ENCODE peak calls at places on chromosome 1, in seven cellular contexts. One of them, this sample, is unnamed.

GRCh38 chr1:93798301-93798700 is 80.7 kb downstream of the DNTTIP2 start:
- DNase-seq in SK-N-SH: no peak
- DNase-seq in GM23338: no peak
- DNase-seq in HCT116: no peak
- DNase-seq in spleen: no peak
- DNase-seq in prostate gland: no peak
- DNase-seq in endothelial cell of umbilical vein: peak
- DNase-seq in this sample: no peak

GRCh38 chr1:213371769-213372619 is 321.0 kb downstream of the RPS6KC1 start:
- DNase-seq in SK-N-SH: no peak
- DNase-seq in GM23338: peak
- DNase-seq in HCT116: no peak
- DNase-seq in spleen: no peak
- DNase-seq in prostate gland: no peak
- DNase-seq in endothelial cell of umbilical vein: no peak
- DNase-seq in this sample: no peak

GRCh38 chr1:20735581-20736111 is 3.1 kb upstream of the SH2D5 start:
- DNase-seq in SK-N-SH: no peak
- DNase-seq in GM23338: no peak
- DNase-seq in HCT116: no peak
- DNase-seq in spleen: no peak
- DNase-seq in prostate gland: no peak
- DNase-seq in endothelial cell of umbilical vein: no peak
- DNase-seq in this sample: no peak

GRCh38 chr1:19010995-19011696 is 54.7 kb upstream of the IFFO2 start:
- DNase-seq in SK-N-SH: no peak
- DNase-seq in GM23338: no peak
- DNase-seq in HCT116: peak
- DNase-seq in spleen: no peak
- DNase-seq in prostate gland: peak
- DNase-seq in endothelial cell of umbilical vein: peak
- DNase-seq in this sample: peak

GRCh38 chr1:22259581-22260282 is 116.8 kb upstream of the WNT4 start:
- DNase-seq in SK-N-SH: no peak
- DNase-seq in GM23338: no peak
- DNase-seq in HCT116: no peak
- DNase-seq in spleen: no peak
- DNase-seq in prostate gland: peak
- DNase-seq in endothelial cell of umbilical vein: no peak
- DNase-seq in this sample: no peak

GRCh38 chr1:102032534-102032933 is 35.8 kb upstream of the OLFM3 start:
- DNase-seq in SK-N-SH: no peak
- DNase-seq in GM23338: no peak
- DNase-seq in HCT116: no peak
- DNase-seq in spleen: no peak
- DNase-seq in prostate gland: no peak
- DNase-seq in endothelial cell of umbilical vein: no peak
- DNase-seq in this sample: no peak

GRCh38 chr1:69123486-69123885 is 444.2 kb upstream of the LRRC7 start:
- DNase-seq in SK-N-SH: no peak
- DNase-seq in GM23338: no peak
- DNase-seq in HCT116: no peak
- DNase-seq in spleen: no peak
- DNase-seq in prostate gland: no peak
- DNase-seq in endothelial cell of umbilical vein: no peak
- DNase-seq in this sample: no peak

GRCh38 chr1:165456861-165457260 is 11.9 kb upstream of the RXRG start:
- DNase-seq in SK-N-SH: no peak
- DNase-seq in GM23338: no peak
- DNase-seq in HCT116: no peak
- DNase-seq in spleen: no peak
- DNase-seq in prostate gland: no peak
- DNase-seq in endothelial cell of umbilical vein: no peak
- DNase-seq in this sample: no peak

GRCh38 chr1:89989791-89990190 is 5.1 kb upstream of the ZNF326 start:
- DNase-seq in SK-N-SH: no peak
- DNase-seq in GM23338: peak
- DNase-seq in HCT116: no peak
- DNase-seq in spleen: no peak
- DNase-seq in prostate gland: no peak
- DNase-seq in endothelial cell of umbilical vein: no peak
- DNase-seq in this sample: no peak

GRCh38 chr1:174954686-174955669 is 44.8 kb upstream of the CACYBP start:
- DNase-seq in SK-N-SH: no peak
- DNase-seq in GM23338: no peak
- DNase-seq in HCT116: no peak
- DNase-seq in spleen: no peak
- DNase-seq in prostate gland: no peak
- DNase-seq in endothelial cell of umbilical vein: peak
- DNase-seq in this sample: no peak

GRCh38 chr1:162003825-162004205 is 19.9 kb downstream of the OLFML2B start:
- DNase-seq in SK-N-SH: no peak
- DNase-seq in GM23338: no peak
- DNase-seq in HCT116: no peak
- DNase-seq in spleen: no peak
- DNase-seq in prostate gland: no peak
- DNase-seq in endothelial cell of umbilical vein: peak
- DNase-seq in this sample: no peak

GRCh38 chr1:190479028-190479427 is 1.4 kb upstream of the BRINP3 start:
- DNase-seq in SK-N-SH: no peak
- DNase-seq in GM23338: peak
- DNase-seq in HCT116: peak
- DNase-seq in spleen: no peak
- DNase-seq in prostate gland: no peak
- DNase-seq in endothelial cell of umbilical vein: peak
- DNase-seq in this sample: no peak

GRCh38 chr1:190477687-190478192 is at the start of gene BRINP3:
- DNase-seq in SK-N-SH: peak
- DNase-seq in GM23338: no peak
- DNase-seq in HCT116: no peak
- DNase-seq in spleen: no peak
- DNase-seq in prostate gland: no peak
- DNase-seq in endothelial cell of umbilical vein: peak
- DNase-seq in this sample: no peak

GRCh38 chr1:190479537-190479936 is 1.9 kb upstream of the BRINP3 start:
- DNase-seq in SK-N-SH: no peak
- DNase-seq in GM23338: peak
- DNase-seq in HCT116: peak
- DNase-seq in spleen: no peak
- DNase-seq in prostate gland: no peak
- DNase-seq in endothelial cell of umbilical vein: no peak
- DNase-seq in this sample: no peak

GRCh38 chr1:190475394-190476250 is 2.0 kb downstream of the BRINP3 start:
- DNase-seq in SK-N-SH: no peak
- DNase-seq in GM23338: peak
- DNase-seq in HCT116: no peak
- DNase-seq in spleen: no peak
- DNase-seq in prostate gland: no peak
- DNase-seq in endothelial cell of umbilical vein: peak
- DNase-seq in this sample: no peak

DNA sequence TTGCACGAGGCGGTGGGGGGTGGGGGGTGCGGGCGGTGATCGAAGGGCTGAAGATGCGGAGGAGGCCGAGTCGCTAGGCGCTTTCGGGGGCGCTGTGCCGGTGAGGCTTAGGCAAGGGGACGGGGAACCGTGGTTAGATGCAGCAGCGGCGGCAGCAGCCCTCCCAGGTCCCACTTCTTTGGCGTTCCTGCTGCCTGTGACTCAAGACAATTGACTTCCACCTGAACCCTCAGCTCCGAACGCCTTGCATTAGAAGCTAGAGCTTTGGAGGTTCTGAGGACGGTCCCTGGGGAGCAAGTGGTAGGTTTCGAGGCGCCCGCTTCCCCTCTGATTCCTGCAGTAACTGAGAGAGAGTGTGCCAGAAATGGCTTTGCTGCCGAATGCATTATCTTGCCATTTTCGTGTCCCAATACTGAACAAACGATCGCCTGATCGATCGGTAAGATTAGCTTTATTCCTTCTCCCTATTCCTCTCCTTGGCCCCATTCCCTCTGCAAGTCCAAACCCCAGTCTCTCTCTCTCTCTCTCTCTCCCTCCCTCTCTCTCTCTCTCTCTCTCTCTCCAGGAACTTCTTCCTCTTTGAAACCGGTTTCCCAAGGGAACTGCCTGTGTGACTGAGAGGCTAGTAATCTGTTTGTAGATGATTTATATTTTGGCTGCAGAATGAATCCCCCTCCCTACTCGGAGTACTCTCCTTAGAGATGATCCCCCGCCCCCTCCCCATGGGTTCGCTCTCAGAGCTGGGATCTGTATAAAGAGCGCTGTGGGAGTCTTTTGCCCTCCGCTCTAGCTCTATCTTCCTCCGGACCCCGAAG is 736 bp upstream of the BRINP3 start:
- DNase-seq in SK-N-SH: peak
- DNase-seq in GM23338: peak
- DNase-seq in HCT116: peak
- DNase-seq in spleen: no peak
- DNase-seq in prostate gland: peak
- DNase-seq in endothelial cell of umbilical vein: peak
- DNase-seq in this sample: no peak
- TF ChIP-seq CTCF in SK-N-SH: peak
- TF ChIP-seq CTCF in GM23338: peak
- TF ChIP-seq CTCF in HCT116: peak
- TF ChIP-seq CTCF in spleen: no peak
- TF ChIP-seq CTCF in prostate gland: no peak
- TF ChIP-seq CTCF in endothelial cell of umbilical vein: no peak
- TF ChIP-seq CTCF in this sample: no peak

GRCh38 chr1:225999912-226000337 is 782 bp upstream of the SDE2 start:
- DNase-seq in SK-N-SH: no peak
- DNase-seq in GM23338: no peak
- DNase-seq in HCT116: no peak
- DNase-seq in spleen: no peak
- DNase-seq in prostate gland: no peak
- DNase-seq in endothelial cell of umbilical vein: peak
- DNase-seq in this sample: no peak
- TF ChIP-seq POLR2AphosphoS5 in SK-N-SH: no peak
- TF ChIP-seq POLR2AphosphoS5 in GM23338: no peak
- TF ChIP-seq POLR2AphosphoS5 in HCT116: no peak
- TF ChIP-seq POLR2AphosphoS5 in spleen: no peak
- TF ChIP-seq POLR2AphosphoS5 in prostate gland: no peak
- TF ChIP-seq POLR2AphosphoS5 in endothelial cell of umbilical vein: no peak
- TF ChIP-seq POLR2AphosphoS5 in this sample: no peak

GRCh38 chr1:235160395-235160964 is 570 bp downstream of the RBM34 start:
- DNase-seq in SK-N-SH: no peak
- DNase-seq in GM23338: peak
- DNase-seq in HCT116: peak
- DNase-seq in spleen: no peak
- DNase-seq in prostate gland: no peak
- DNase-seq in endothelial cell of umbilical vein: no peak
- DNase-seq in this sample: peak

GRCh38 chr1:235161685-235162327 is 756 bp upstream of the RBM34 start:
- DNase-seq in SK-N-SH: no peak
- DNase-seq in GM23338: peak
- DNase-seq in HCT116: no peak
- DNase-seq in spleen: no peak
- DNase-seq in prostate gland: no peak
- DNase-seq in endothelial cell of umbilical vein: no peak
- DNase-seq in this sample: no peak

GRCh38 chr1:235157150-235157549 is 3.9 kb downstream of the RBM34 start:
- DNase-seq in SK-N-SH: no peak
- DNase-seq in GM23338: no peak
- DNase-seq in HCT116: no peak
- DNase-seq in spleen: no peak
- DNase-seq in prostate gland: no peak
- DNase-seq in endothelial cell of umbilical vein: no peak
- DNase-seq in this sample: no peak

GRCh38 chr1:235158680-235159079 is 2.4 kb downstream of the RBM34 start:
- DNase-seq in SK-N-SH: no peak
- DNase-seq in GM23338: no peak
- DNase-seq in HCT116: no peak
- DNase-seq in spleen: no peak
- DNase-seq in prostate gland: no peak
- DNase-seq in endothelial cell of umbilical vein: no peak
- DNase-seq in this sample: no peak

GRCh38 chr1:235160965-235161684 is at the start of gene RBM34:
- DNase-seq in SK-N-SH: peak
- DNase-seq in GM23338: peak
- DNase-seq in HCT116: peak
- DNase-seq in spleen: peak
- DNase-seq in prostate gland: peak
- DNase-seq in endothelial cell of umbilical vein: peak
- DNase-seq in this sample: peak
- TF ChIP-seq CTCF in SK-N-SH: peak
- TF ChIP-seq CTCF in GM23338: no peak
- TF ChIP-seq CTCF in HCT116: no peak
- TF ChIP-seq CTCF in spleen: peak
- TF ChIP-seq CTCF in prostate gland: no peak
- TF ChIP-seq CTCF in endothelial cell of umbilical vein: no peak
- TF ChIP-seq CTCF in this sample: no peak

GRCh38 chr1:158055854-158056253 is 62.4 kb downstream of the KIRREL1 start:
- DNase-seq in SK-N-SH: no peak
- DNase-seq in GM23338: peak
- DNase-seq in HCT116: no peak
- DNase-seq in spleen: peak
- DNase-seq in prostate gland: no peak
- DNase-seq in endothelial cell of umbilical vein: peak
- DNase-seq in this sample: no peak

GRCh38 chr1:158060001-158060400 is 66.6 kb downstream of the KIRREL1 start:
- DNase-seq in SK-N-SH: no peak
- DNase-seq in GM23338: peak
- DNase-seq in HCT116: no peak
- DNase-seq in spleen: peak
- DNase-seq in prostate gland: no peak
- DNase-seq in endothelial cell of umbilical vein: no peak
- DNase-seq in this sample: no peak

GRCh38 chr1:158054721-158055120 is 61.3 kb downstream of the KIRREL1 start:
- DNase-seq in SK-N-SH: no peak
- DNase-seq in GM23338: no peak
- DNase-seq in HCT116: no peak
- DNase-seq in spleen: peak
- DNase-seq in prostate gland: no peak
- DNase-seq in endothelial cell of umbilical vein: no peak
- DNase-seq in this sample: no peak

GRCh38 chr1:158053276-158053675 is 59.8 kb downstream of the KIRREL1 start:
- DNase-seq in SK-N-SH: no peak
- DNase-seq in GM23338: no peak
- DNase-seq in HCT116: no peak
- DNase-seq in spleen: no peak
- DNase-seq in prostate gland: no peak
- DNase-seq in endothelial cell of umbilical vein: no peak
- DNase-seq in this sample: no peak

DNA sequence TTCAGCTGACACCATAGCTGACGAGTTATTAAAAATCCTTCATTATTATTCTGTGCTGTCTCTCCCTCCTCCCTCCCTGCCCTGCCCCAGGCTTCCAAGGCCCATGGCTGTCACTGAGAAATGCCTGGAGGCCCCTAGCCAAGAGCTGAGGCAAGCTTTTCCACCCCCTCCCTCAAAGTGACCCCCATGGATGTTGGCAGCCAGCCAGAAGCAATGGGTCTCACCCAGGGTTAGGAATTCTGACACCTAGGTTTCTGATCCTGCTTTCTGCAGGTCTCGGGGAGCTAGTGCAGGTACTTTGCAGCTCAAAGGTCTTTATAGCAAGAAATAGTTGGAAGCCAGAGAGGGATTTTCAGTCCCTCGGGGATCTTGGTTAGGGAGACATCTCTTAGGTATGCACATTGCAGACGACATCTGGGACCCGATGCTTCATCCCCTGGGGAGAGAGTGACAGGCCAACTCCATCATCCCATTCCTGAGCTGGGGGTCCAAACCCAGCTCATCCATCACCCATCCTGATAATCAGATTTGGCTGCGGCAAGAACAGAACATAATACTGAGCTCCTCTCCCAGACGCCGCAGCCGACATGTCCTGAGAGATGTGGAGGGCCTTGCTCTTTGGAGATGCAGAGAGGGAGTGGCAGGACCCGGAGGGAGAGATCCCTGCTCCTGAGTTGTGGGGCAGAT is 65.0 kb downstream of the KIRREL1 start:
- DNase-seq in SK-N-SH: no peak
- DNase-seq in GM23338: no peak
- DNase-seq in HCT116: no peak
- DNase-seq in spleen: peak
- DNase-seq in prostate gland: no peak
- DNase-seq in endothelial cell of umbilical vein: no peak
- DNase-seq in this sample: no peak
- TF ChIP-seq POLR2AphosphoS5 in SK-N-SH: no peak
- TF ChIP-seq POLR2AphosphoS5 in GM23338: no peak
- TF ChIP-seq POLR2AphosphoS5 in HCT116: no peak
- TF ChIP-seq POLR2AphosphoS5 in spleen: no peak
- TF ChIP-seq POLR2AphosphoS5 in prostate gland: no peak
- TF ChIP-seq POLR2AphosphoS5 in endothelial cell of umbilical vein: no peak
- TF ChIP-seq POLR2AphosphoS5 in this sample: no peak

This sample was measured in HL-60.